ENCODE peak calls at places on chromosomes 13 and 19, in four cellular contexts. I is psoas muscle, X is OCI-LY7, Q is ovary. O is an unnamed sample.

GRCh38 chr13:34308725-34309124 is 490.8 kb downstream of the RFC3 start:
- DNase-seq in X (no peak), Q (no peak), I (no peak), O (no peak)

GRCh38 chr19:35702223-35703012 is 1.9 kb upstream of the ZBTB32 start:
- DNase-seq in I (peak; percentile 97), X (peak; percentile 99), Q (peak; percentile 89), O (peak; percentile 95)

GRCh38 chr19:48368942-48369341 is 4.8 kb downstream of the SYNGR4 start:
- DNase-seq in X (no peak), Q (no peak), I (no peak), O (peak; percentile 86)

GRCh38 chr19:3073931-3074595 is 11.8 kb upstream of the TLE5 start:
- DNase-seq in X (peak; percentile 42), I (no peak), Q (no peak), O (no peak)

GRCh38 chr19:41698746-41699230 is 9.6 kb upstream of the CEACAM5 start:
- DNase-seq in X (no peak), Q (no peak), I (no peak), O (no peak)

GRCh38 chr13:43227721-43228120 is 204.3 kb downstream of the DNAJC15 start:
- DNase-seq in X (no peak), Q (no peak), I (no peak), O (no peak)

GRCh38 chr13:79937311-79938243 is 403.3 kb downstream of the SPRY2 start:
- DNase-seq in X (no peak), I (no peak), Q (no peak), O (no peak)

GRCh38 chr13:80962855-80963254 is 621.9 kb upstream of the SPRY2 start:
- DNase-seq in X (no peak), I (no peak), Q (no peak), O (no peak)

GRCh38 chr19:48992571-48993174 is 436 bp downstream of the GYS1 start:
- DNase-seq in X (peak; percentile 38), Q (no peak), I (no peak), O (no peak)

GRCh38 chr13:33953203-33953602 is 135.3 kb downstream of the RFC3 start:
- DNase-seq in Q (no peak), X (no peak), I (no peak), O (no peak)

GRCh38 chr13:113373811-113374485 is 10.0 kb upstream of the GRTP1 start:
- DNase-seq in X (no peak), I (no peak), Q (no peak), O (no peak)

GRCh38 chr19:35479278-35479677 is 11.0 kb downstream of the KRTDAP start:
- DNase-seq in X (no peak), I (no peak), Q (no peak), O (no peak)

GRCh38 chr19:55216461-55217198 is 7.3 kb upstream of the PTPRH start:
- DNase-seq in I (peak; percentile 87), X (peak; percentile 69), Q (peak; percentile 72), O (peak; percentile 90)

GRCh38 chr13:92460479-92460878 is 766.1 kb upstream of the GPC6 start:
- DNase-seq in I (no peak), X (no peak), Q (no peak), O (no peak)

GRCh38 chr19:16076958-16077611 is 790 bp downstream of the TPM4 start:
- DNase-seq in Q (peak; percentile 77), X (peak; percentile 59), I (peak; percentile 67), O (peak; percentile 82)

GRCh38 chr13:87128006-87128405 is 543.2 kb upstream of the SLITRK5 start:
- DNase-seq in X (no peak), Q (no peak), I (no peak), O (no peak)

GRCh38 chr19:11813801-11814706 is at the start of gene ZNF440:
- DNase-seq in I (peak; percentile 98), Q (peak; percentile 96), X (peak; percentile 92), O (peak; percentile 96)

GRCh38 chr13:38803566-38803965 is 116.7 kb downstream of the FREM2 start:
- DNase-seq in Q (no peak), X (no peak), I (no peak), O (no peak)

GRCh38 chr19:50025794-50026549 is at the start of gene ZNF473:
- DNase-seq in I (peak; percentile 98), X (peak; percentile 97), Q (peak; percentile 91), O (peak; percentile 94)

GRCh38 chr13:66301482-66301881 is 928.7 kb downstream of the PCDH9 start:
- DNase-seq in Q (no peak), I (no peak), X (no peak), O (no peak)

GRCh38 chr19:11849264-11849615 is 714 bp downstream of the ZNF439 start:
- DNase-seq in I (no peak), X (peak; percentile 79), Q (no peak), O (no peak)

GRCh38 chr13:107832521-107833095 is 382.7 kb downstream of the LIG4 start:
- DNase-seq in I (no peak), X (no peak), Q (no peak), O (no peak)

GRCh38 chr19:41619018-41619571 is 7.8 kb downstream of the CEACAM4 start:
- DNase-seq in I (no peak), X (no peak), Q (no peak), O (no peak)

GRCh38 chr13:23679214-23679613 is 109.0 kb downstream of the TNFRSF19 start:
- DNase-seq in Q (no peak), X (no peak), I (no peak), O (no peak)

GRCh38 chr13:100128373-100128772 is 39.5 kb downstream of the PCCA start:
- DNase-seq in Q (no peak), I (no peak), X (no peak), O (no peak)

GRCh38 chr13:89900104-89900760 is 1447.3 kb upstream of the MIR17HG start:
- DNase-seq in Q (no peak), I (no peak), X (no peak), O (no peak)

GRCh38 chr13:114145256-114145655 is 12.8 kb upstream of the RASA3 start:
- DNase-seq in X (peak; percentile 46), I (peak; percentile 35), Q (no peak), O (peak; percentile 25)

GRCh38 chr13:30711375-30711774 is 24.0 kb upstream of the ALOX5AP start:
- DNase-seq in I (no peak), Q (no peak), X (no peak), O (no peak)

GRCh38 chr19:48715276-48715675 is 4.2 kb downstream of the MAMSTR start:
- DNase-seq in Q (peak; percentile 60), X (no peak), I (peak; percentile 59), O (no peak)

GRCh38 chr13:45021250-45021649 is 31.9 kb downstream of the GPALPP1 start:
- DNase-seq in Q (no peak), I (no peak), X (no peak), O (no peak)

GRCh38 chr13:98370806-98371553 is 193.9 kb upstream of the RNF113B start:
- DNase-seq in X (no peak), I (peak; percentile 61), Q (peak; percentile 74), O (no peak)

GRCh38 chr13:112992931-112993700 is 24.1 kb downstream of the MCF2L start:
- DNase-seq in I (no peak), Q (no peak), X (no peak), O (no peak)

GRCh38 chr19:11138659-11139526 is 16.7 kb downstream of the SPC24 start:
- DNase-seq in I (peak; percentile 91), X (no peak), Q (peak; percentile 80), O (peak; percentile 81)

GRCh38 chr13:23631676-23632622 is 61.7 kb downstream of the TNFRSF19 start:
- DNase-seq in Q (no peak), X (no peak), I (no peak), O (no peak)

GRCh38 chr19:42074513-42075363 is 1.2 kb upstream of the ZNF574 start:
- DNase-seq in I (no peak), Q (peak; percentile 61), X (peak; percentile 40), O (peak; percentile 55)

GRCh38 chr19:1170938-1171754 is 2.9 kb downstream of the SBNO2 start:
- DNase-seq in Q (peak; percentile 60), X (no peak), I (peak; percentile 53), O (no peak)
- H3K4me1 ChIP-seq in Q (peaks cover 36% of the 10 kb centered on the region), X (peaks cover 15% of the 10 kb centered on the region), I (peaks cover 19% of the 10 kb centered on the region), O (peaks cover 13% of the 10 kb centered on the region)

DNA sequence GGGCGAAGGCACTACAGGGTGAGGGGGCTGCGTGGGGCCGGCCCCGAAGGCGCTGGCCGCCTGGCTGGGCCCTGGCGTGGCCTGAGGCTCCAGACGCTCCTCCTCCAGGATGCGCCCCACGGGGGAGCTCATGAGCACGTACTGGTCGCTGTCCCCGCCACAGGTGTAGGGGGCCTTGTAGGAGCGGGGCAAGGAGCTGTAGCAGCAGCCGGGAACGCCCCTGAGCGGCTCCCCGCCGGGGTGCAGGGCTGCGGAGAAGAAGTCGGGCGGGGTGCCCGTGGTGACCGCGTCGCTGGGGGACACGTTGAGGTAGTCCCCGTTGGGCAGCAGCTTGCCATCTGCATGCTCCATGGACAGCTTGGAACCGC is 3.0 kb downstream of the IRS2 start:
- DNase-seq in X (no peak), I (peak; percentile 54), Q (peak; percentile 53), O (no peak)
- H3K4me1 ChIP-seq in X (peaks cover 5% of the 10 kb centered on the region), I (peaks cover 34% of the 10 kb centered on the region), Q (peaks cover 24% of the 10 kb centered on the region), O (peaks cover 31% of the 10 kb centered on the region)

GRCh38 chr13:40974460-40975407 is 44.4 kb downstream of the ELF1 start:
- DNase-seq in Q (no peak), I (no peak), X (peak; percentile 78), O (peak; percentile 55)

GRCh38 chr13:40975441-40975840 is 43.7 kb downstream of the ELF1 start:
- DNase-seq in Q (no peak), I (no peak), X (no peak), O (no peak)

GRCh38 chr13:40970803-40971202 is 48.3 kb downstream of the ELF1 start:
- DNase-seq in Q (no peak), I (no peak), X (no peak), O (no peak)

GRCh38 chr13:40971321-40971720 is 47.8 kb downstream of the ELF1 start:
- DNase-seq in X (no peak), I (no peak), Q (no peak), O (no peak)

DNA sequence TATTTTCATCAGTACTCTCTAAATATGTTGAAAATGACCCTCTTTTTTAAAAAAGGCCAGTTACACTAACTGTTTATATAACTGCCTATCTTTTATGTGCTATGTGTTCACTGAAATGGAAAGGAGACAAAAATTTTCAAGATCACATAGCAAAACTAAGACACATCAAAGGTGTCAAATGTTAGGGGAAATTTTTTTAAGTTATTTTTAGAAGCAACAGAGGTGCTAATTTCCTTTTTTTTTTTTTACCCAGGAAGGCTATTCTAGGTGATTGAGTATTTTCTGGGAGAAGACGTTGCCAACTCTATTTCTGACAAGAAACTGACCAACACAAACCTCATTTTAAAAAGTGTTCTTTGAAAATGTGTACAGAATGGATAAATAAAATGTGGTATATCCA is 45.7 kb downstream of the ELF1 start:
- DNase-seq in X (no peak), Q (no peak), I (no peak), O (no peak)
- H3K4me1 ChIP-seq in X (peaks cover 96% of the 10 kb centered on the region), Q (peaks cover 11% of the 10 kb centered on the region), I (peaks cover 62% of the 10 kb centered on the region), O (peaks cover 60% of the 10 kb centered on the region)

GRCh38 chr13:111561091-111561778 is 240.8 kb downstream of the TEX29 start:
- DNase-seq in Q (no peak), I (peak; percentile 21), X (no peak), O (no peak)
- H3K4me1 ChIP-seq in Q (no peaks in the 10 kb centered on the region), I (no peaks in the 10 kb centered on the region), X (no peaks in the 10 kb centered on the region), O (no peaks in the 10 kb centered on the region)